ENCODE peak calls at places on chromosomes 13 and 19, in eight cellular contexts. O is colonic mucosa; A is body of pancreas; N is RWPE2; E is left ventricle myocardium inferior; U is CD8-positive, alpha-beta T cell; M is psoas muscle; Q is fibroblast of lung. V is an unnamed sample. For H3K27me3, the result is how much of the 10 kb centered on the place peaks cover.

GRCh38 chr13:89577301-89577700 is 1770.2 kb upstream of the MIR17HG start:
- DNase-seq in O (no peak), E (no peak), Q (no peak), A (no peak), U (no peak), M (no peak), N (no peak), V (no peak)

GRCh38 chr13:112506046-112506445 is 81.9 kb downstream of the TUBGCP3 start:
- DNase-seq in Q (no peak), M (no peak), E (no peak), O (no peak), U (no peak), A (no peak), N (no peak), V (no peak)

GRCh38 chr13:99218969-99219368 is 18.3 kb downstream of the UBAC2 start:
- DNase-seq in U (peak), A (no peak), O (no peak), N (no peak), E (no peak), Q (no peak), M (no peak), V (no peak)

GRCh38 chr19:38543807-38544568 is 73.8 kb downstream of the MAP4K1 start:
- DNase-seq in E (peak), M (peak), Q (peak), N (peak), O (peak), A (peak), U (peak), V (peak)

GRCh38 chr13:31409678-31410356 is 210.0 kb downstream of the B3GLCT start:
- DNase-seq in Q (no peak), M (no peak), A (no peak), U (no peak), N (no peak), E (no peak), O (peak), V (no peak)

GRCh38 chr19:14434157-14434501 is 1.0 kb downstream of the PKN1 start:
- DNase-seq in O (peak), A (peak), U (no peak), Q (no peak), E (no peak), N (no peak), M (no peak), V (no peak)

GRCh38 chr13:99995503-99996176 is 14.1 kb downstream of the ZIC2 start:
- DNase-seq in N (no peak), U (no peak), Q (peak), M (no peak), A (no peak), E (no peak), O (no peak), V (no peak)

GRCh38 chr19:32199501-32200040 is 145.8 kb upstream of the ZNF507 start:
- DNase-seq in N (no peak), O (no peak), Q (no peak), U (no peak), M (no peak), A (no peak), E (no peak), V (no peak)

GRCh38 chr13:41697578-41697977 is 240.2 kb downstream of the RGCC start:
- DNase-seq in O (no peak), N (no peak), M (no peak), Q (no peak), A (no peak), E (no peak), U (no peak), V (no peak)

GRCh38 chr13:99978781-99979452 is 2.7 kb upstream of the ZIC2 start:
- DNase-seq in Q (no peak), A (no peak), O (peak), U (no peak), N (no peak), E (no peak), M (peak), V (no peak)

GRCh38 chr13:100443998-100444328 is 144.6 kb downstream of the GGACT start:
- DNase-seq in A (no peak), Q (no peak), M (no peak), O (no peak), U (no peak), E (no peak), N (no peak), V (no peak)

GRCh38 chr13:24671367-24672117 is 8.7 kb upstream of the ATP12A start:
- DNase-seq in U (no peak), N (peak), M (no peak), O (peak), A (peak), Q (peak), E (no peak), V (peak)

GRCh38 chr19:48806518-48806817 is 4.4 kb downstream of the BCAT2 start:
- DNase-seq in E (no peak), N (no peak), A (no peak), M (peak), U (peak), Q (no peak), O (peak), V (peak)

GRCh38 chr19:38869160-38869835 is 8.8 kb downstream of the RINL start:
- DNase-seq in O (peak), E (no peak), A (peak), N (no peak), M (no peak), U (peak), Q (no peak), V (no peak)

GRCh38 chr19:18233224-18233825 is 7.1 kb upstream of the PDE4C start:
- DNase-seq in M (peak), N (no peak), A (peak), E (no peak), Q (peak), O (peak), U (peak), V (no peak)

GRCh38 chr19:47511681-47512080 is 3.2 kb downstream of the NAPA start:
- DNase-seq in M (peak), O (no peak), E (no peak), Q (no peak), A (peak), N (no peak), U (no peak), V (no peak)

GRCh38 chr19:47511128-47511517 is 3.7 kb downstream of the NAPA start:
- DNase-seq in E (peak), A (peak), M (peak), U (no peak), N (no peak), Q (no peak), O (no peak), V (no peak)

GRCh38 chr19:47509973-47510372 is 4.9 kb downstream of the NAPA start:
- DNase-seq in N (no peak), Q (no peak), A (peak), O (no peak), E (no peak), M (peak), U (no peak), V (no peak)

GRCh38 chr19:47509170-47509847 is 5.6 kb downstream of the NAPA start:
- DNase-seq in O (no peak), A (no peak), N (no peak), Q (no peak), M (no peak), E (no peak), U (no peak), V (no peak)

GRCh38 chr19:47510516-47511127 is 4.2 kb downstream of the NAPA start:
- DNase-seq in E (no peak), M (peak), Q (no peak), U (no peak), O (no peak), N (no peak), A (no peak), V (no peak)
- H3K27ac ChIP-seq in E (peak), M (peak), Q (no peak), U (no peak), O (no peak), N (peak), A (peak), V (no peak)

GRCh38 chr13:72537782-72538181 is 189.6 kb downstream of the MZT1 start:
- DNase-seq in M (no peak), E (no peak), U (no peak), Q (no peak), O (no peak), N (no peak), A (no peak), V (no peak)
- H3K27me3 ChIP-seq in M (under half), E (under half), U (under half), Q (under half), O (under half), N (under half), A (under half), V (under half)

DNA sequence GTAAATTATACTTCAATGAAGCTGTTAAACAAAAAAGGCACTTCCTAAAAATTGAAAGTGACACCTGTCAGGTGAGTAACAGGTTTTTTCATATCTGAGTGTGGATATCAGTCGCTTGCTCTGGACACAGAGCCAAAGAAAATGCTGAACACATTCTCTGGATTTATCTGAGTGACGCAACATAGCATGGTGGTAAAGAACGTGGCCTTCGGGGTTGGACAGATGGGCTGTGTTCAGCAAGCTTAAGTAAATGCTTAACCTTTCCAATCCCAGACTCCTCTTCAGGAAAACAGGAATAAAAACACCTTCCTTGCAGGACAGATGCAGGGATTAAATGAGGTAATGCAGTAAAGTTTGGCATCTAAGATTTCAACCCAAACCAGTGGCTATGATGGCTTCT is 132.0 kb downstream of the FOXO1 start:
- DNase-seq in Q (peak), A (peak), U (no peak), N (no peak), E (no peak), M (no peak), O (no peak), V (no peak)
- H3K27ac ChIP-seq in Q (no peak), A (peak), U (no peak), N (no peak), E (no peak), M (no peak), O (no peak), V (no peak)

DNA sequence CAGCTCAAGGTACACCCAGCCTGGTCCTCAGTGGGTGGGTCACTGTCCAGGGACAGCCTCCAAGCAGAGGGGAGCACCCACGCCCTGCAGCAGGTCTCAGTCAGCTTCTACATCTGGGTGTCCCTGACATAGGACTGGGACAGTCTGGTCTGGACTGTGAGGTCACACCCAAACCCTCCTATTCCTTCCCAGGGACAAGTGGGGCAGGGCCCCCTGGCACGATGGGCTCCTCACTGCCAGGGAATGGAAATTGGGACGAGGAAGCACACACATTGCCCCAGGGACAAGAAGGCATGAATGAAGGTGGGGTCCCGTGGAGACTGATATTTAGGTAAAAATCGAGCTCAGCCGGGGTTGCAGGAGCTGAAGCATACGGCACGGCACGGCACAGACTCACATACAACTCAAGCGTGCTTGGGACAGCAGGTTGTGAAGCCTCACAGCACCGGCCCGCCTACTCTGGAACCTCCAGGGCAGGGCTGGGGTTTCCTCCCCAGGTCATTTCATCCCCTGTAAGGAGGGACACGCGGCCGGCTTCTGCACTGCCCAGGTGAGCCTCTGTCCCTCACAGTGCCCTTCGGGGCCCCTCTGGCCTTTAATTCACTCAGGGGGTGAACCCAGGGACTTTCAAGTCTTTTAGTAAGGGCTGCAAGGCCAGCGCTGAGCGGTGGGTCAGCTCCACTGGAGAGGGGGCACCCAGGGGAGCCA is 3.5 kb downstream of the PNMA8B start:
- DNase-seq in U (no peak), E (no peak), M (no peak), O (no peak), A (no peak), Q (no peak), N (no peak), V (no peak)
- H3K27me3 ChIP-seq in U (half or more), E (half or more), M (under half), O (under half), A (under half), Q (under half), N (under half), V (under half)

GRCh38 chr19:33476151-33476707 is 45.4 kb downstream of the PEPD start:
- DNase-seq in E (no peak), Q (no peak), M (no peak), O (no peak), U (no peak), A (no peak), N (no peak), V (no peak)

GRCh38 chr19:33470686-33471085 is 50.9 kb downstream of the PEPD start:
- DNase-seq in U (no peak), N (no peak), Q (no peak), E (no peak), M (no peak), A (no peak), O (no peak), V (no peak)

GRCh38 chr19:33471111-33471996 is 50.2 kb downstream of the PEPD start:
- DNase-seq in O (no peak), M (no peak), U (no peak), Q (no peak), N (no peak), A (no peak), E (no peak), V (no peak)

GRCh38 chr19:33472696-33473624 is 48.6 kb downstream of the PEPD start:
- DNase-seq in E (no peak), O (no peak), Q (peak), M (no peak), N (no peak), U (no peak), A (no peak), V (peak)

DNA sequence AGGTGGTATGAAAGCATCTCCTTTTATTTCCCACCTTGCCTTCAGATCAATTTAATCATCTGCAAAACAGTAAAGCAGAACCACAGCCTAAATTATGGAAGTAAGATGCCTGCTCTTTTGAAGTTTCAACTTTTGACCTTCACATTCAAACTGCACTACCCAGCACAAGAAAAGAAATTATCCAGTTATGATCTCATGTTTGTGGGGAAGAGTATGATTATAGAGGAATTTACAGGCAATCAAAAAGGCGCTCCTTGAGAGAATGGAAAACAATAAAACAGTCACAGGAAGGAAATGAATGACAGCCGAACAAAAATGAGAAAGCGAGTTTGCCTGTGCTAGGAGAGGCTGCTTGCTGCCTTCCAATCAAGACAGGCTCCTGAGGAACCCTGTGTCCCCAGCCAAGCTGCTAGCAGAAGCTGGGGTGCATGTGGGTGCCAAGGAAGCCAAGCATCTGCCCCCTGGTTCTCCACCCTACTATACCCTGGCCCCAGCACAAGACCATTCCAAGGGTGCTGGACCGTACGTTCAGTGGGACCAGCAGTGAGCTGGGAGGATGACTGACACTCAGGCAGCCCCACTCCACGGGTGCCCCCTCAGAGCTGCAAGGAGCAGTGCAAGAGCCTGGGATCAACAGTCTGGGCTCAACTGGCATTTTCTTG is 47.8 kb downstream of the PEPD start:
- DNase-seq in U (no peak), E (no peak), A (no peak), M (no peak), N (no peak), Q (no peak), O (no peak), V (peak)
- H3K27ac ChIP-seq in U (no peak), E (no peak), A (no peak), M (peak), N (peak), Q (peak), O (no peak), V (peak)

V was measured in brain microvascular endothelial cell.